ENCODE peak calls at places on chromosomes 6 and 20, in eight cellular contexts. One of them, this sample, is unnamed.

GRCh38 chr20:64092258-64093012 is 8.2 kb upstream of the LKAAEAR1 start:
- DNase-seq in astrocyte: no peak
- DNase-seq in fibroblast of pulmonary artery: no peak
- DNase-seq in IMR-90: no peak
- DNase-seq in AG04450: no peak
- DNase-seq in gastrocnemius medialis: no peak
- DNase-seq in OCI-LY7: no peak
- DNase-seq in cardiac muscle cell: no peak
- DNase-seq in this sample: no peak

GRCh38 chr20:21633829-21634228 is 71.6 kb upstream of the PAX1 start:
- DNase-seq in IMR-90: no peak
- DNase-seq in OCI-LY7: peak; percentile 14
- DNase-seq in gastrocnemius medialis: no peak
- DNase-seq in AG04450: no peak
- DNase-seq in astrocyte: no peak
- DNase-seq in cardiac muscle cell: no peak
- DNase-seq in fibroblast of pulmonary artery: no peak
- DNase-seq in this sample: no peak

GRCh38 chr20:34753706-34754461 is 49.7 kb downstream of the TP53INP2 start:
- DNase-seq in fibroblast of pulmonary artery: no peak
- DNase-seq in gastrocnemius medialis: no peak
- DNase-seq in astrocyte: peak; percentile 7
- DNase-seq in cardiac muscle cell: no peak
- DNase-seq in OCI-LY7: no peak
- DNase-seq in AG04450: peak; percentile 13
- DNase-seq in IMR-90: peak; percentile 60
- DNase-seq in this sample: peak; percentile 76

GRCh38 chr6:76264466-76264865 is 192.0 kb upstream of the IMPG1 start:
- DNase-seq in fibroblast of pulmonary artery: no peak
- DNase-seq in IMR-90: no peak
- DNase-seq in astrocyte: no peak
- DNase-seq in OCI-LY7: no peak
- DNase-seq in cardiac muscle cell: peak; percentile 1
- DNase-seq in AG04450: no peak
- DNase-seq in gastrocnemius medialis: no peak
- DNase-seq in this sample: no peak

GRCh38 chr20:48486065-48486464 is 341.7 kb downstream of the PREX1 start:
- DNase-seq in astrocyte: no peak
- DNase-seq in IMR-90: no peak
- DNase-seq in gastrocnemius medialis: no peak
- DNase-seq in AG04450: no peak
- DNase-seq in OCI-LY7: no peak
- DNase-seq in fibroblast of pulmonary artery: no peak
- DNase-seq in cardiac muscle cell: no peak
- DNase-seq in this sample: no peak

GRCh38 chr6:35973670-35974222 is 50.7 kb downstream of the SLC26A8 start:
- DNase-seq in cardiac muscle cell: no peak
- DNase-seq in AG04450: no peak
- DNase-seq in gastrocnemius medialis: no peak
- DNase-seq in IMR-90: no peak
- DNase-seq in fibroblast of pulmonary artery: no peak
- DNase-seq in astrocyte: no peak
- DNase-seq in OCI-LY7: no peak
- DNase-seq in this sample: no peak

GRCh38 chr6:29938746-29939508 is 3.4 kb upstream of the HLA-A start:
- DNase-seq in fibroblast of pulmonary artery: no peak
- DNase-seq in OCI-LY7: no peak
- DNase-seq in astrocyte: no peak
- DNase-seq in IMR-90: no peak
- DNase-seq in gastrocnemius medialis: no peak
- DNase-seq in cardiac muscle cell: no peak
- DNase-seq in AG04450: no peak
- DNase-seq in this sample: no peak

GRCh38 chr20:34710568-34710839 is 6.4 kb downstream of the TP53INP2 start:
- DNase-seq in IMR-90: no peak
- DNase-seq in OCI-LY7: no peak
- DNase-seq in gastrocnemius medialis: no peak
- DNase-seq in astrocyte: no peak
- DNase-seq in fibroblast of pulmonary artery: no peak
- DNase-seq in AG04450: no peak
- DNase-seq in cardiac muscle cell: no peak
- DNase-seq in this sample: no peak

GRCh38 chr20:20452254-20452676 is 84.4 kb downstream of the INSM1 start:
- DNase-seq in astrocyte: peak; percentile 80
- DNase-seq in IMR-90: peak; percentile 78
- DNase-seq in OCI-LY7: no peak
- DNase-seq in AG04450: peak; percentile 11
- DNase-seq in fibroblast of pulmonary artery: peak; percentile 59
- DNase-seq in gastrocnemius medialis: peak; percentile 64
- DNase-seq in cardiac muscle cell: peak; percentile 59
- DNase-seq in this sample: peak; percentile 38

GRCh38 chr20:41853803-41854202 is 235.6 kb upstream of the CHD6 start:
- DNase-seq in AG04450: no peak
- DNase-seq in gastrocnemius medialis: no peak
- DNase-seq in fibroblast of pulmonary artery: no peak
- DNase-seq in cardiac muscle cell: no peak
- DNase-seq in astrocyte: no peak
- DNase-seq in OCI-LY7: no peak
- DNase-seq in IMR-90: no peak
- DNase-seq in this sample: no peak

GRCh38 chr20:41848180-41848579 is 230.0 kb upstream of the CHD6 start:
- DNase-seq in IMR-90: no peak
- DNase-seq in fibroblast of pulmonary artery: no peak
- DNase-seq in astrocyte: no peak
- DNase-seq in AG04450: no peak
- DNase-seq in cardiac muscle cell: no peak
- DNase-seq in gastrocnemius medialis: no peak
- DNase-seq in OCI-LY7: no peak
- DNase-seq in this sample: no peak
- TF ChIP-seq CTCF in IMR-90: no peak
- TF ChIP-seq CTCF in fibroblast of pulmonary artery: no peak
- TF ChIP-seq CTCF in astrocyte: no peak
- TF ChIP-seq CTCF in AG04450: no peak
- TF ChIP-seq CTCF in cardiac muscle cell: no peak
- TF ChIP-seq CTCF in gastrocnemius medialis: no peak
- TF ChIP-seq CTCF in OCI-LY7: peak; percentile 45
- TF ChIP-seq CTCF in this sample: no peak

DNA sequence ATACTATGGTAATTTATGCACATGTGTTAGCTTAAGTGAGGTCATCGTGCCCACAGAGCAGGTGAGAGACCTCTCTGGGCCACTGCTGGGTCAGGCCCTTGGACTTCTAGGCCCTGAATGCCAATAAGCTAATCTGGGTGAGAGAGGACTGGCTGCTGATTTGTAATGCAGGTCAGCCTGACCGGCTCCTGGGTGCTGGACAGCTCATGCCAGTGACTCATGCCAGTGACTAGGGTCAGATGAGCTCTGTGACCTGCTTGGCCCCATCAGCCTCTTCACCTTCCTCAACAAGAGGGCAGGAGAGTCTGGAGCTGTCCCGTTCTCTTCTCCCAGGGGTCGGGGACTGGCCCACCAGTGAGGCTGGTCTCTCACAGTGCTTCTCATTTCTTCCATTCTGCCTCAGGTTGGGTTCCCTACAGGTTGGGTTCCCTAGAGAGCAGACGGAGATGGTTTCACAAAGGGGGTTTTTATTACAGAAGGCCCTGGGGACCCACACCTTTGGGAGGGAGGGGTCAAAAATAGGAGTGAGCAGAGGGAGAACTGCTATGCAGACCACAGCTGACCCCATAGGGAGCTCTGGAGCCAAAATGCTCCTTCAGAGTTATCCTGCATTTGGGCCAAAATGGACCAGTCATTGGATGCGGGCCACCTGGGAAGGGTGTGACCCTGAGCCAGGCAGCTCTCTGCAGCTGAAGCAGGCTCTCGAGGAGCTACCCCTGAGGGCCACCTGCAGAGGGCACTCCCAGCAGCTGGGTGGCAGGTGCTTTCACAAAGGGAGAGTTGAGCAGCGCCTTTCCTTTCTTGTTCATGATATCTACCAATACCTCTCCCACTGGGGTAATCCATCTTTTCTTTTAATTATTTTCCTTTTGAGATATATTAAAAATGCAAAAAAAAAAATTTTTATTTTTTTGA is 2.2 kb upstream of the OXT start:
- DNase-seq in fibroblast of pulmonary artery: no peak
- DNase-seq in IMR-90: peak; percentile 36
- DNase-seq in OCI-LY7: peak; percentile 45
- DNase-seq in cardiac muscle cell: no peak
- DNase-seq in astrocyte: no peak
- DNase-seq in AG04450: no peak
- DNase-seq in gastrocnemius medialis: no peak
- DNase-seq in this sample: no peak
- H3K4me3 ChIP-seq in fibroblast of pulmonary artery: no peak overlapping the region
- H3K4me3 ChIP-seq in IMR-90: no peak overlapping the region
- H3K4me3 ChIP-seq in OCI-LY7: no peak overlapping the region
- H3K4me3 ChIP-seq in cardiac muscle cell: no peak overlapping the region
- H3K4me3 ChIP-seq in astrocyte: no peak overlapping the region
- H3K4me3 ChIP-seq in AG04450: no peak overlapping the region
- H3K4me3 ChIP-seq in gastrocnemius medialis: no peak overlapping the region
- H3K4me3 ChIP-seq in this sample: no peak overlapping the region

DNA sequence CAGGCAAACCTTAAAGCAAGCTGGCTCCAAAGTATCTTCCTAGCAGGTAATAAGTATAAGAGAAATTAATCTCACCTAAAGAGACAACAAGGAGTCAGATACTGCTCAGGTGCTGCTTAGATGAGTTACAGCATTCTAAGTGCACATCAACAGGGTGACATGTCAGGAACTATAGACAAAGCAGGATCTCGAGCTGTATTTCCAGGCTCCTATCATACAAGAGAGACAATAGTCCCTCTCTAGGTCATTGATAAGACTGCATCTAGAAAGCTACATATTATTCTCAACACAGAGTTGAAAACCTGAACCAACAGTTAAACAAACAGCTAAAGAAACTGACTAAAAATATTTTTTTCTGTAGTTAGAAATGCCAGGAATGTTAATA is 3.9 kb downstream of the PTPRK start:
- DNase-seq in OCI-LY7: no peak
- DNase-seq in cardiac muscle cell: no peak
- DNase-seq in gastrocnemius medialis: no peak
- DNase-seq in IMR-90: peak; percentile 48
- DNase-seq in AG04450: no peak
- DNase-seq in astrocyte: no peak
- DNase-seq in fibroblast of pulmonary artery: peak; percentile 40
- DNase-seq in this sample: no peak
- TF ChIP-seq CTCF in OCI-LY7: peak; percentile 20
- TF ChIP-seq CTCF in cardiac muscle cell: peak; percentile 12
- TF ChIP-seq CTCF in gastrocnemius medialis: no peak
- TF ChIP-seq CTCF in IMR-90: peak; percentile 35
- TF ChIP-seq CTCF in AG04450: peak; percentile 42
- TF ChIP-seq CTCF in astrocyte: peak; percentile 35
- TF ChIP-seq CTCF in fibroblast of pulmonary artery: peak; percentile 30
- TF ChIP-seq CTCF in this sample: peak; percentile 33

GRCh38 chr6:12296604-12297003 is 6.4 kb downstream of the EDN1 start:
- DNase-seq in cardiac muscle cell: no peak
- DNase-seq in IMR-90: no peak
- DNase-seq in OCI-LY7: no peak
- DNase-seq in AG04450: no peak
- DNase-seq in astrocyte: no peak
- DNase-seq in fibroblast of pulmonary artery: no peak
- DNase-seq in gastrocnemius medialis: no peak
- DNase-seq in this sample: no peak
- H3K4me3 ChIP-seq in cardiac muscle cell: no peak overlapping the region
- H3K4me3 ChIP-seq in IMR-90: no peak overlapping the region
- H3K4me3 ChIP-seq in OCI-LY7: no peak overlapping the region
- H3K4me3 ChIP-seq in AG04450: no peak overlapping the region
- H3K4me3 ChIP-seq in astrocyte: no peak overlapping the region
- H3K4me3 ChIP-seq in fibroblast of pulmonary artery: no peak overlapping the region
- H3K4me3 ChIP-seq in gastrocnemius medialis: no peak overlapping the region
- H3K4me3 ChIP-seq in this sample: no peak overlapping the region

GRCh38 chr20:1440024-1440423 is 26.6 kb downstream of the NSFL1C start:
- DNase-seq in AG04450: no peak
- DNase-seq in astrocyte: no peak
- DNase-seq in cardiac muscle cell: peak; percentile 16
- DNase-seq in OCI-LY7: peak; percentile 49
- DNase-seq in IMR-90: peak; percentile 12
- DNase-seq in gastrocnemius medialis: no peak
- DNase-seq in fibroblast of pulmonary artery: peak; percentile 26
- DNase-seq in this sample: no peak
- TF ChIP-seq CTCF in AG04450: peak; percentile 76
- TF ChIP-seq CTCF in astrocyte: peak; percentile 39
- TF ChIP-seq CTCF in cardiac muscle cell: peak; percentile 35
- TF ChIP-seq CTCF in OCI-LY7: peak; percentile 81
- TF ChIP-seq CTCF in IMR-90: peak; percentile 46
- TF ChIP-seq CTCF in gastrocnemius medialis: no peak
- TF ChIP-seq CTCF in fibroblast of pulmonary artery: peak; percentile 48
- TF ChIP-seq CTCF in this sample: peak; percentile 51

GRCh38 chr6:161168281-161168891 is 105.5 kb downstream of the AGPAT4 start:
- DNase-seq in AG04450: peak; percentile 93
- DNase-seq in astrocyte: peak; percentile 97
- DNase-seq in fibroblast of pulmonary artery: peak; percentile 89
- DNase-seq in cardiac muscle cell: peak; percentile 83
- DNase-seq in gastrocnemius medialis: no peak
- DNase-seq in OCI-LY7: no peak
- DNase-seq in IMR-90: peak; percentile 99
- DNase-seq in this sample: peak; percentile 92

GRCh38 chr6:161171207-161171606 is 102.7 kb downstream of the AGPAT4 start:
- DNase-seq in astrocyte: no peak
- DNase-seq in OCI-LY7: no peak
- DNase-seq in gastrocnemius medialis: no peak
- DNase-seq in cardiac muscle cell: no peak
- DNase-seq in fibroblast of pulmonary artery: no peak
- DNase-seq in AG04450: no peak
- DNase-seq in IMR-90: no peak
- DNase-seq in this sample: no peak

GRCh38 chr6:161166677-161167076 is 107.2 kb downstream of the AGPAT4 start:
- DNase-seq in AG04450: no peak
- DNase-seq in fibroblast of pulmonary artery: no peak
- DNase-seq in cardiac muscle cell: no peak
- DNase-seq in gastrocnemius medialis: no peak
- DNase-seq in OCI-LY7: no peak
- DNase-seq in IMR-90: no peak
- DNase-seq in astrocyte: no peak
- DNase-seq in this sample: no peak

GRCh38 chr6:161169060-161169459 is 104.8 kb downstream of the AGPAT4 start:
- DNase-seq in astrocyte: no peak
- DNase-seq in AG04450: no peak
- DNase-seq in fibroblast of pulmonary artery: no peak
- DNase-seq in cardiac muscle cell: no peak
- DNase-seq in IMR-90: no peak
- DNase-seq in OCI-LY7: peak; percentile 5
- DNase-seq in gastrocnemius medialis: no peak
- DNase-seq in this sample: no peak

GRCh38 chr6:161169690-161170089 is 104.2 kb downstream of the AGPAT4 start:
- DNase-seq in astrocyte: peak; percentile 75
- DNase-seq in AG04450: no peak
- DNase-seq in IMR-90: peak; percentile 62
- DNase-seq in gastrocnemius medialis: no peak
- DNase-seq in OCI-LY7: peak; percentile 8
- DNase-seq in cardiac muscle cell: peak; percentile 52
- DNase-seq in fibroblast of pulmonary artery: peak; percentile 57
- DNase-seq in this sample: peak; percentile 61
- H3K4me3 ChIP-seq in astrocyte: no peak overlapping the region
- H3K4me3 ChIP-seq in AG04450: no peak overlapping the region
- H3K4me3 ChIP-seq in IMR-90: no peak overlapping the region
- H3K4me3 ChIP-seq in gastrocnemius medialis: no peak overlapping the region
- H3K4me3 ChIP-seq in OCI-LY7: peak overlapping the region; percentile 25
- H3K4me3 ChIP-seq in cardiac muscle cell: no peak overlapping the region
- H3K4me3 ChIP-seq in fibroblast of pulmonary artery: no peak overlapping the region
- H3K4me3 ChIP-seq in this sample: no peak overlapping the region

GRCh38 chr6:106773482-106773881 is 144.1 kb downstream of the QRSL1 start:
- DNase-seq in gastrocnemius medialis: no peak
- DNase-seq in fibroblast of pulmonary artery: no peak
- DNase-seq in AG04450: no peak
- DNase-seq in astrocyte: no peak
- DNase-seq in IMR-90: no peak
- DNase-seq in OCI-LY7: no peak
- DNase-seq in cardiac muscle cell: no peak
- DNase-seq in this sample: no peak
- TF ChIP-seq CTCF in gastrocnemius medialis: no peak
- TF ChIP-seq CTCF in fibroblast of pulmonary artery: no peak
- TF ChIP-seq CTCF in AG04450: no peak
- TF ChIP-seq CTCF in astrocyte: no peak
- TF ChIP-seq CTCF in IMR-90: no peak
- TF ChIP-seq CTCF in OCI-LY7: no peak
- TF ChIP-seq CTCF in cardiac muscle cell: no peak
- TF ChIP-seq CTCF in this sample: no peak

GRCh38 chr20:36861625-36861874 is 14.4 kb upstream of the TLDC2 start:
- DNase-seq in AG04450: no peak
- DNase-seq in astrocyte: no peak
- DNase-seq in cardiac muscle cell: no peak
- DNase-seq in fibroblast of pulmonary artery: no peak
- DNase-seq in IMR-90: no peak
- DNase-seq in gastrocnemius medialis: no peak
- DNase-seq in OCI-LY7: no peak
- DNase-seq in this sample: no peak
- H3K4me3 ChIP-seq in AG04450: peak overlapping the region; percentile 71
- H3K4me3 ChIP-seq in astrocyte: peak overlapping the region; percentile 78
- H3K4me3 ChIP-seq in cardiac muscle cell: peak overlapping the region; percentile 55
- H3K4me3 ChIP-seq in fibroblast of pulmonary artery: peak overlapping the region; percentile 64
- H3K4me3 ChIP-seq in IMR-90: peak overlapping the region; percentile 62
- H3K4me3 ChIP-seq in gastrocnemius medialis: peak overlapping the region; percentile 53
- H3K4me3 ChIP-seq in OCI-LY7: peak overlapping the region; percentile 28
- H3K4me3 ChIP-seq in this sample: peak overlapping the region; percentile 57